ENCODE peak calls at places on chromosome 1, in eight cellular contexts. L, M, O, F, S, Z, T and N are unnamed samples.

GRCh38 chr1:202575906-202576653 is 134.2 kb downstream of the SYT2 start:
- DNase-seq in L (no peak), M (no peak), O (no peak), F (no peak), S (no peak), Z (no peak), T (no peak), N (no peak)

GRCh38 chr1:38508272-38508671 is 351.3 kb downstream of the RRAGC start:
- DNase-seq in L (no peak), M (no peak), O (no peak), F (no peak), S (no peak), Z (no peak), T (no peak), N (no peak)

GRCh38 chr1:46180082-46180616 is 3.9 kb upstream of the P3R3URF start:
- DNase-seq in L (peak), M (peak), O (no peak), F (no peak), S (no peak), Z (no peak), T (no peak), N (no peak)

GRCh38 chr1:227766015-227766634 is 30.9 kb downstream of the SNAP47 start:
- DNase-seq in L (no peak), M (no peak), O (no peak), F (no peak), S (peak), Z (no peak), T (peak), N (no peak)

GRCh38 chr1:194300340-194300739 is 1113.9 kb upstream of the B3GALT2 start:
- DNase-seq in L (no peak), M (no peak), O (no peak), F (peak), S (no peak), Z (no peak), T (no peak), N (no peak)

GRCh38 chr1:17437260-17438175 is 2.0 kb downstream of the RCC2 start:
- DNase-seq in L (no peak), M (peak), O (peak), F (no peak), S (peak), Z (peak), T (peak), N (peak)

GRCh38 chr1:24486296-24487065 is 16.2 kb upstream of the RCAN3 start:
- DNase-seq in L (no peak), M (no peak), O (no peak), F (no peak), S (no peak), Z (no peak), T (peak), N (no peak)

GRCh38 chr1:198639581-198640235 is 868 bp downstream of the PTPRC start:
- DNase-seq in L (no peak), M (no peak), O (no peak), F (no peak), S (no peak), Z (no peak), T (no peak), N (no peak)

GRCh38 chr1:32746130-32746529 is 43.6 kb upstream of the SYNC start:
- DNase-seq in L (no peak), M (no peak), O (no peak), F (no peak), S (no peak), Z (no peak), T (no peak), N (no peak)

GRCh38 chr1:47439151-47440051 is 1.6 kb downstream of the FOXD2 start:
- DNase-seq in L (no peak), M (no peak), O (no peak), F (no peak), S (no peak), Z (no peak), T (no peak), N (no peak)

GRCh38 chr1:54944610-54945392 is 35.6 kb upstream of the TMEM61 start:
- DNase-seq in L (peak), M (peak), O (peak), F (peak), S (peak), Z (peak), T (peak), N (peak)

GRCh38 chr1:58426918-58427317 is 119.6 kb downstream of the OMA1 start:
- DNase-seq in L (no peak), M (no peak), O (no peak), F (no peak), S (no peak), Z (no peak), T (no peak), N (no peak)

GRCh38 chr1:52365091-52365745 is 787 bp downstream of the CC2D1B start:
- DNase-seq in L (no peak), M (peak), O (peak), F (peak), S (no peak), Z (no peak), T (peak), N (no peak)

GRCh38 chr1:36965301-36966159 is 68.8 kb downstream of the GRIK3 start:
- DNase-seq in L (no peak), M (no peak), O (no peak), F (no peak), S (no peak), Z (no peak), T (no peak), N (no peak)

GRCh38 chr1:100320311-100321097 is 31.8 kb upstream of the CDC14A start:
- DNase-seq in L (no peak), M (no peak), O (no peak), F (no peak), S (no peak), Z (no peak), T (no peak), N (no peak)

GRCh38 chr1:111190931-111191451 is 9.5 kb downstream of the DENND2D start:
- DNase-seq in L (no peak), M (no peak), O (no peak), F (no peak), S (no peak), Z (no peak), T (no peak), N (no peak)

GRCh38 chr1:22502167-22502566 is 50.5 kb downstream of the ZBTB40 start:
- DNase-seq in L (no peak), M (no peak), O (no peak), F (no peak), S (no peak), Z (no peak), T (no peak), N (no peak)

GRCh38 chr1:147273409-147274307 is 31.2 kb downstream of the CHD1L start:
- DNase-seq in L (peak), M (peak), O (no peak), F (peak), S (no peak), Z (peak), T (no peak), N (peak)